ENCODE peak calls at places on chromosomes 5 and 9, in nine cellular contexts. K is sigmoid colon, A is SK-N-SH, T is stomach, M is upper lobe of left lung, H is suprapubic skin, S is ovary, Y is A549, D is transverse colon. Z is an unnamed sample.

GRCh38 chr5:178526796-178527457 is 63.3 kb downstream of the COL23A1 start:
- DNase-seq in Y (no peak), K (peak; percentile 34), D (no peak), S (no peak), A (no peak), H (no peak), M (no peak), T (no peak), Z (no peak)

GRCh38 chr5:53123702-53124101 is 14.1 kb upstream of the MOCS2 start:
- DNase-seq in T (no peak), H (no peak), K (no peak), S (no peak), Y (peak; percentile 10), D (no peak), A (no peak), M (no peak), Z (no peak)

GRCh38 chr5:116763987-116764866 is 189.6 kb upstream of the SEMA6A start:
- DNase-seq in S (no peak), T (no peak), M (no peak), D (no peak), A (no peak), Y (no peak), K (no peak), H (no peak), Z (no peak)

GRCh38 chr9:93824386-93825294 is 130.5 kb downstream of the BARX1 start:
- DNase-seq in H (peak; percentile 72), S (no peak), D (no peak), K (peak; percentile 24), T (no peak), A (peak; percentile 6), M (peak; percentile 18), Y (no peak), Z (peak; percentile 81)

GRCh38 chr9:18791074-18791473 is 241.9 kb downstream of the SAXO1 start:
- DNase-seq in M (no peak), H (no peak), S (no peak), K (no peak), A (peak; percentile 57), T (no peak), D (no peak), Y (no peak), Z (peak; percentile 29)

GRCh38 chr5:61582887-61583286 is 250.8 kb downstream of the ZSWIM6 start:
- DNase-seq in S (no peak), T (no peak), H (no peak), K (no peak), D (no peak), M (no peak), A (no peak), Y (no peak), Z (no peak)

GRCh38 chr5:100448250-100448649 is 86.9 kb upstream of the FAM174A start:
- DNase-seq in Y (no peak), D (no peak), S (no peak), A (no peak), H (no peak), K (no peak), T (no peak), M (no peak), Z (no peak)

GRCh38 chr5:68661237-68661636 is 432.6 kb upstream of the SLC30A5 start:
- DNase-seq in K (no peak), T (peak; percentile 38), S (no peak), D (peak; percentile 24), A (no peak), Y (peak; percentile 13), H (no peak), M (no peak), Z (no peak)

GRCh38 chr9:105385372-105385985 is 62.4 kb upstream of the FSD1L start:
- DNase-seq in T (no peak), S (peak; percentile 46), K (peak; percentile 78), H (no peak), A (no peak), Y (no peak), D (peak; percentile 33), M (no peak), Z (no peak)

GRCh38 chr5:172776235-172776594 is 5.2 kb upstream of the DUSP1 start:
- DNase-seq in M (peak; percentile 22), T (no peak), Y (no peak), H (no peak), D (no peak), A (no peak), K (no peak), S (no peak), Z (no peak)

GRCh38 chr5:1299511-1299850 is 4.6 kb upstream of the TERT start:
- DNase-seq in Y (no peak), S (peak; percentile 13), A (no peak), M (no peak), D (no peak), T (no peak), H (peak; percentile 77), K (peak; percentile 52), Z (no peak)

GRCh38 chr9:69325409-69326212 is 596 bp downstream of the ENTREP1 start:
- DNase-seq in S (peak; percentile 50), H (no peak), M (peak; percentile 34), D (peak; percentile 16), K (no peak), Y (peak; percentile 14), A (peak; percentile 70), T (peak; percentile 45), Z (no peak)

GRCh38 chr9:135502873-135503321 is 2.4 kb downstream of the MRPS2 start:
- DNase-seq in S (peak; percentile 33), T (no peak), K (peak; percentile 40), M (no peak), A (no peak), Y (no peak), H (no peak), D (no peak), Z (no peak)
- TF ChIP-seq EP300 in S (no peak), T (no peak), K (no peak), M (no peak), A (no peak), Y (no peak), H (no peak), D (no peak), Z (no peak)

DNA sequence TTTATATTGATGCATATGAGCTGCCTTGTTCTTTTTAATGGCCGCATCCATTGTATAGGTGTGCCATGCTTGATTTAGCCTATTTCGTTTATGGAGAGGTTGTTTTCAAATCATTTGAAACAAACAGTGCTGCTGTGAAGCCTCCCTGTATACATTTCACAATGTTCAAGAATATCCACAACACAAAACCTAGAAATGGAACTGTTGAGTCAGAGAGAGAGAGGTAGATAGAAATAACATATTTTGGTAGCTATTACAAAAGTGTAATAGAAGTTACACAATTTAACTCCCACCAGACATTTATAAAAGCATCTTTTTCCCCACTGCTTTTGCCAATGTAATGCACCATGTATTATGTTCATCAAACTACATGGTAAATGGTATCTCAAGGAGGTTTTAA is 82.0 kb downstream of the FRMD3 start:
- DNase-seq in S (no peak), Y (no peak), K (no peak), A (no peak), H (no peak), T (no peak), M (no peak), D (no peak), Z (no peak)
- TF ChIP-seq EP300 in S (no peak), Y (no peak), K (no peak), A (no peak), H (no peak), T (no peak), M (no peak), D (no peak), Z (no peak)

GRCh38 chr5:120140510-120140909 is 323.6 kb upstream of the PRR16 start:
- DNase-seq in S (no peak), H (no peak), A (no peak), M (no peak), Y (no peak), K (no peak), D (no peak), T (no peak), Z (no peak)
- TF ChIP-seq EP300 in S (no peak), H (no peak), A (no peak), M (no peak), Y (no peak), K (no peak), D (no peak), T (no peak), Z (no peak)

GRCh38 chr5:159203351-159203750 is 6.0 kb downstream of the RNF145 start:
- DNase-seq in Y (no peak), A (no peak), K (no peak), H (no peak), T (no peak), D (no peak), S (no peak), M (no peak), Z (no peak)

GRCh38 chr5:159199225-159199624 is 10.1 kb downstream of the RNF145 start:
- DNase-seq in H (no peak), D (no peak), S (no peak), K (no peak), Y (no peak), T (no peak), A (no peak), M (no peak), Z (no peak)

GRCh38 chr5:159199780-159200179 is 9.6 kb downstream of the RNF145 start:
- DNase-seq in D (no peak), S (no peak), M (no peak), Y (no peak), T (no peak), K (no peak), H (no peak), A (no peak), Z (no peak)

GRCh38 chr5:159198063-159199036 is 11.0 kb downstream of the RNF145 start:
- DNase-seq in K (no peak), A (no peak), Y (no peak), T (no peak), H (no peak), S (no peak), M (no peak), D (no peak), Z (no peak)

GRCh38 chr5:159202151-159202550 is 7.2 kb downstream of the RNF145 start:
- DNase-seq in M (no peak), D (no peak), T (no peak), Y (no peak), S (no peak), H (no peak), A (no peak), K (no peak), Z (no peak)
- TF ChIP-seq EP300 in M (no peak), D (no peak), T (no peak), Y (no peak), S (no peak), H (no peak), A (no peak), K (no peak), Z (no peak)

Z was measured in esophagus muscularis mucosa.